ENCODE peak calls at places on chromosome 12, in nine cellular contexts. M, U, O, I, P, B, K, Y and T are unnamed samples.

GRCh38 chr12:129212221-129212630 is 358.9 kb downstream of the GLT1D1 start:
- DNase-seq in M (no peak), U (no peak), O (no peak), I (no peak), P (no peak), B (no peak), K (no peak), Y (no peak), T (no peak)

GRCh38 chr12:6961278-6961694 is 9.2 kb downstream of the PHB2 start:
- DNase-seq in M (peak), U (no peak), O (peak), I (no peak), P (no peak), B (peak), K (peak), Y (peak), T (no peak)

GRCh38 chr12:74747305-74747704 is 209.7 kb downstream of the ATXN7L3B start:
- DNase-seq in M (no peak), U (no peak), O (no peak), I (no peak), P (no peak), B (no peak), K (no peak), Y (no peak), T (no peak)

GRCh38 chr12:49212572-49212971 is 23.7 kb upstream of the TUBA1A start:
- DNase-seq in M (no peak), U (no peak), O (no peak), I (no peak), P (peak), B (no peak), K (no peak), Y (no peak), T (no peak)

GRCh38 chr12:45989277-45989856 is 1.0 kb downstream of the SCAF11 start:
- DNase-seq in M (no peak), U (no peak), O (no peak), I (no peak), P (no peak), B (no peak), K (no peak), Y (no peak), T (no peak)

GRCh38 chr12:11812558-11813421 is 163.3 kb downstream of the ETV6 start:
- DNase-seq in M (peak), U (no peak), O (peak), I (peak), P (peak), B (no peak), K (no peak), Y (peak), T (no peak)

GRCh38 chr12:84305144-84305543 is 607.5 kb downstream of the SLC6A15 start:
- DNase-seq in M (no peak), U (no peak), O (no peak), I (no peak), P (no peak), B (no peak), K (no peak), Y (no peak), T (no peak)

GRCh38 chr12:126944684-126945083 is 1322.3 kb upstream of the TMEM132C start:
- DNase-seq in M (no peak), U (no peak), O (no peak), I (no peak), P (no peak), B (no peak), K (no peak), Y (no peak), T (no peak)

GRCh38 chr12:62772556-62772955 is 162.4 kb downstream of the PPM1H start:
- DNase-seq in M (no peak), U (no peak), O (no peak), I (no peak), P (no peak), B (no peak), K (no peak), Y (no peak), T (no peak)

GRCh38 chr12:112294793-112295192 is 87.4 kb downstream of the HECTD4 start:
- DNase-seq in M (no peak), U (no peak), O (no peak), I (no peak), P (no peak), B (no peak), K (no peak), Y (no peak), T (no peak)

GRCh38 chr12:25436206-25436912 is 116.7 kb downstream of the LMNTD1 start:
- DNase-seq in M (no peak), U (peak), O (peak), I (no peak), P (no peak), B (peak), K (peak), Y (no peak), T (no peak)

GRCh38 chr12:83181074-83181473 is 494.4 kb downstream of the TMTC2 start:
- DNase-seq in M (no peak), U (no peak), O (no peak), I (no peak), P (no peak), B (no peak), K (no peak), Y (no peak), T (no peak)

GRCh38 chr12:90729741-90730140 is 225.2 kb downstream of the CCER1 start:
- DNase-seq in M (no peak), U (no peak), O (no peak), I (no peak), P (no peak), B (no peak), K (no peak), Y (no peak), T (no peak)

GRCh38 chr12:115450017-115450416 is 766.0 kb upstream of the TBX3 start:
- DNase-seq in M (no peak), U (no peak), O (no peak), I (no peak), P (no peak), B (no peak), K (no peak), Y (no peak), T (no peak)

GRCh38 chr12:66945189-66945817 is 266.4 kb upstream of the GRIP1 start:
- DNase-seq in M (no peak), U (no peak), O (no peak), I (no peak), P (no peak), B (no peak), K (no peak), Y (no peak), T (no peak)

GRCh38 chr12:100499416-100499815 is 25.8 kb downstream of the NR1H4 start:
- DNase-seq in M (no peak), U (no peak), O (no peak), I (no peak), P (no peak), B (no peak), K (no peak), Y (no peak), T (no peak)

GRCh38 chr12:124569375-124570148 is 2.1 kb upstream of the NCOR2 start:
- DNase-seq in M (no peak), U (no peak), O (no peak), I (no peak), P (no peak), B (no peak), K (no peak), Y (no peak), T (no peak)

GRCh38 chr12:124566181-124567034 is 1.0 kb downstream of the NCOR2 start:
- DNase-seq in M (peak), U (no peak), O (peak), I (peak), P (peak), B (peak), K (peak), Y (peak), T (peak)

GRCh38 chr12:124567035-124567672 is at the start of gene NCOR2:
- DNase-seq in M (no peak), U (no peak), O (peak), I (peak), P (peak), B (no peak), K (peak), Y (no peak), T (peak)

GRCh38 chr12:124568431-124569374 is 1.3 kb upstream of the NCOR2 start:
- DNase-seq in M (peak), U (peak), O (peak), I (no peak), P (peak), B (peak), K (peak), Y (peak), T (no peak)

DNA sequence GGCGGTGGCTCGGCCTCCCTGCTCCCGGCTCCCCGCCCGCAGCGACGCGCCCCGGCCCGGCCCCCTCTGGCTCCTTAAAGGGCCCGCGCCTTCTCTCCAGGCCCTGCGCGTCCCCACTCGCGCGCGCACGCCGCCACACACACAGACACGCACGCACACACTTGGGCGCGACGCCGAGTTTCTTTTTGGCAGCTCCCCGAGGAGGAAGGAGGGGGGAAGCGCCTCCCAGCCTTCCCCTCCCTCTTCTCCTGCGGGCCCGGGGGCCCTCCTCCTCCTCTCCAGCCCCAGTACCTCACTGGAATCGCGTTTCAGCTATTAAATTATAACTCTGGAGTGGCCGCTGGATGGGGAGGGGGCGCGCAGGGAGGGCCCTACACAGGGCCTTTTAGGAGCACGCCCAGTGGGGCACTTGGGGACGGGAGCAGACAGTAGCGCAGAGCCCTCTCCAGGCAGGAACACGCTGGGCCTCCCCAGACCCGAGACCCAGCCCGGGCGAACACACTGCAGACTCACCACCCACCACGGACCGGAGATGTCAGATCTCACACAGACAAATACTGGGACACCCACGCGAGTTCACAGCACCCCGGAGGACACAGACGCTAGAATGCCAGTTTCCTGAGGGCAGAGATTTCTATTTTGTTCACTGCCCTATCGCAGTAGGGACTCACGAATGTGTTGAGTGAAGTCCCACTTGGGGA is 411 bp upstream of the NCOR2 start:
- DNase-seq in M (peak), U (no peak), O (peak), I (peak), P (peak), B (peak), K (peak), Y (peak), T (peak)
- TF ChIP-seq CTCF in M (no peak), U (no peak), O (peak), I (no peak), P (no peak), B (no peak), K (no peak), Y (no peak), T (no peak)

DNA sequence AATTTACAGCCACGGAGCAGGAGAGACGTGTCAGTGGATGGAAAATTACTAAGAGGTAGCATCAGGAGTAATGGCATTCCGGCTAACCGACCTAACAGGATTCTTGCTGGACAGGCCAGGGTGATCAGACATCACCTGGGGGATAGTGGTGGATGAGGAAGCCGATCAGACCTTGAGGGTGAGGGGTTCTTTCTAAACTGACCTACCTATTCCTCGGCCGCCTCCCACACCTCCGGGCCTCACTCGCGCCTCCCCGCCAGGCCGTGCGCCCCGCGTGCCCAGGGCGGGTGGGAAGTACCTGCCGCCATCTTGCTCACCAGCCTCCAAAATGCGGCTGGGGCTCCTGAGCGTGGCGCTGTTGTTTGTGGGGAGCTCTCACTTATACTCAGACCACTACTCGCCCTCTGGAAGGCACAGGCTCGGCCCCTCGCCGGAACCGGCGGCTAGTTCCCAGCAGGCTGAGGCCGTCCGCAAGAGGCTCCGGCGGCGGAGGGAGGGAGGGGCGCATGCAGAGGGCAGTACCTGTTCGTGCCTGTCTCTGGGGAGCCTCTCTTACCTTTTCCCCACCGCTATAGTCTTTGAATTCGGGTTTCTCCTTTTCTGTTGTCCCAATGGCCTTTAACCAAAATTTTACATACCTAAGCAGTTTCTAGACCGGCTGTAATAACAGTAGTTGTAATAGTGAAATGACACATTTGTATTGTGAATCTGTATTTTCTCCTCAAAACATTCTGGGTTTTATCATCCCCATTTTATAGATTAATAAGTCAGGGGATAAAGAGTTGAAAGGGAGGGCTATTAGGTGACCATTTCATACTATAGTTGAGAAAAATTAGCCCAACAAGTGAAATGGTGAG is at the start of gene TMPRSS12:
- DNase-seq in M (no peak), U (no peak), O (no peak), I (peak), P (peak), B (peak), K (no peak), Y (no peak), T (peak)
- TF ChIP-seq CTCF in M (no peak), U (no peak), O (no peak), I (no peak), P (no peak), B (no peak), K (no peak), Y (no peak), T (no peak)

GRCh38 chr12:116708826-116709756 is 28.8 kb downstream of the SPRING1 start:
- DNase-seq in M (peak), U (no peak), O (no peak), I (no peak), P (no peak), B (peak), K (peak), Y (peak), T (no peak)
- TF ChIP-seq CTCF in M (peak), U (peak), O (peak), I (peak), P (no peak), B (peak), K (peak), Y (peak), T (peak)

GRCh38 chr12:69112616-69113015 is 126.8 kb upstream of the CPSF6 start:
- DNase-seq in M (no peak), U (no peak), O (no peak), I (no peak), P (no peak), B (no peak), K (no peak), Y (no peak), T (no peak)
- TF ChIP-seq CTCF in M (no peak), U (no peak), O (no peak), I (no peak), P (no peak), B (no peak), K (no peak), Y (no peak), T (no peak)

GRCh38 chr12:131833896-131834641 is 5.9 kb downstream of the MMP17 start:
- DNase-seq in M (no peak), U (no peak), O (no peak), I (no peak), P (peak), B (no peak), K (no peak), Y (no peak), T (no peak)
- TF ChIP-seq CTCF in M (no peak), U (peak), O (peak), I (peak), P (peak), B (no peak), K (no peak), Y (no peak), T (no peak)

GRCh38 chr12:80709811-80710726 is 2.6 kb downstream of the MYF6 start:
- DNase-seq in M (no peak), U (no peak), O (no peak), I (no peak), P (peak), B (no peak), K (no peak), Y (no peak), T (no peak)
- TF ChIP-seq CTCF in M (peak), U (peak), O (peak), I (peak), P (peak), B (no peak), K (no peak), Y (no peak), T (no peak)

DNA sequence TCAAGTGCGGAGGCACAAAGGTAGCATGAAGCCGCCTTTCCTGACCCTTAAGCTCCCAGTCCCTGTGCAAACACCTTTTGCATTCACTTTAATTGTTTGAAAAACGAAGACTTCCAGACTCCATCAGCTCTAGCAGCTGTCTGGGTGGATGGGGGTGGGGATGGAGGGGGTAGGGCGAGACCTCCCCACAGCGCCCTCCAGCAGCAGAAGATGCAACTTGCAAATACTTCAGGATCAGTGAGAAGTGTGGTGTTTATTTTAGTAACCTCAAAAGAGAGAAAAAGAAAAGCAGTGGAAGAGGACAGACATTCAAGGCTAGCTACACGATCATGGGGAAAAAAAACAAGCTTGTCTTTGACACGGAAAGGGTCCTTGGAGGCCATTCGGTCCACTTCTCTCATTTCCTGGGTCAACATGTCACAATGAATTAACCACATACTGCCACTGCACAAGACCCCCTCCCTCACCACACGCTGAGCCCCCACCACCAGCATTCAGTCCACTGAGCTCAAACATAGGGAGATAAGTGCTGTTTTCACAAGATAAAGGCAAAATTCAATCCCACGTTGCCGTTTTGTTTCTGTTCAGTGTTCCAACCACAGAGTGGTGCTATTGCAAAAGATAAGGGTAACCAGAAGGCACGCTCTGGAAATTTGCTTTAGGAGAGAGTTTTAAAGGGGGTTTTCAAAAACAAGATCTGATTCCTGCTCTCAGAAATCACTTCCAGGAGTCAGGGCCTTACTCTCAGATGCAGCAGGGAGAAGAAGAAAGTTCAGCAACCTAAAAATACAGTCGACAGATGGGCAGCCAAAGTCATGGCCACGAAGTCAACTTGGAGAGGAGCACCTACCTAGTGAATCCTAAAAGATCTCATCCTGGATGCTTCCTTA is 3.3 kb upstream of the NTF3 start:
- DNase-seq in M (no peak), U (no peak), O (no peak), I (no peak), P (peak), B (no peak), K (no peak), Y (no peak), T (no peak)
- TF ChIP-seq CTCF in M (peak), U (no peak), O (no peak), I (peak), P (peak), B (no peak), K (no peak), Y (no peak), T (peak)